ENCODE peak calls at places on chromosomes 13 and 19, in eight cellular contexts. H is AG09309, T is keratinocyte, V is H1, X is WERI-Rb-1, P is A549, A is left ventricle myocardium inferior, C is fibroblast of the aortic adventitia. L is an unnamed sample.

GRCh38 chr19:28184997-28185396 is 1028.0 kb downstream of the UQCRFS1 start:
- DNase-seq in V (no peak), T (no peak), A (no peak), C (peak), P (peak), X (no peak), H (no peak), L (no peak)

GRCh38 chr19:7153008-7153407 is 83.5 kb downstream of the ZNF557 start:
- DNase-seq in A (no peak), X (no peak), T (no peak), P (no peak), H (no peak), C (no peak), V (no peak), L (no peak)

GRCh38 chr13:110382229-110382628 is 75.1 kb downstream of the COL4A2 start:
- DNase-seq in C (peak), H (no peak), X (no peak), V (no peak), A (no peak), T (peak), P (peak), L (no peak)

GRCh38 chr13:50549221-50549942 is 294.1 kb downstream of the DLEU7 start:
- DNase-seq in A (no peak), X (no peak), V (no peak), C (peak), T (no peak), H (no peak), P (no peak), L (no peak)

GRCh38 chr19:43700368-43701015 is 15.4 kb upstream of the IRGC start:
- DNase-seq in P (no peak), A (peak), H (peak), T (peak), C (peak), V (no peak), X (no peak), L (peak)

GRCh38 chr19:13209797-13210775 is 59.9 kb downstream of the IER2 start:
- DNase-seq in H (no peak), P (no peak), V (no peak), T (no peak), A (no peak), C (no peak), X (no peak), L (no peak)

GRCh38 chr13:93227280-93227905 is 786 bp downstream of the GPC6 start:
- DNase-seq in H (peak), V (peak), T (no peak), X (peak), C (peak), A (no peak), P (peak), L (no peak)

GRCh38 chr19:38204728-38205127 is 19.3 kb downstream of the DPF1 start:
- DNase-seq in A (no peak), X (no peak), P (no peak), H (no peak), V (no peak), T (no peak), C (no peak), L (no peak)

GRCh38 chr13:75368167-75368566 is 113.8 kb downstream of the TBC1D4 start:
- DNase-seq in V (no peak), A (no peak), H (peak), X (no peak), T (no peak), P (no peak), C (peak), L (no peak)

GRCh38 chr19:37899453-37899852 is 6.9 kb downstream of the WDR87 start:
- DNase-seq in H (no peak), C (no peak), A (no peak), V (no peak), X (no peak), P (no peak), T (no peak), L (no peak)

GRCh38 chr13:32225494-32225931 is 89.7 kb downstream of the ZAR1L start:
- DNase-seq in C (peak), P (no peak), A (no peak), T (no peak), X (no peak), V (no peak), H (peak), L (no peak)

DNA sequence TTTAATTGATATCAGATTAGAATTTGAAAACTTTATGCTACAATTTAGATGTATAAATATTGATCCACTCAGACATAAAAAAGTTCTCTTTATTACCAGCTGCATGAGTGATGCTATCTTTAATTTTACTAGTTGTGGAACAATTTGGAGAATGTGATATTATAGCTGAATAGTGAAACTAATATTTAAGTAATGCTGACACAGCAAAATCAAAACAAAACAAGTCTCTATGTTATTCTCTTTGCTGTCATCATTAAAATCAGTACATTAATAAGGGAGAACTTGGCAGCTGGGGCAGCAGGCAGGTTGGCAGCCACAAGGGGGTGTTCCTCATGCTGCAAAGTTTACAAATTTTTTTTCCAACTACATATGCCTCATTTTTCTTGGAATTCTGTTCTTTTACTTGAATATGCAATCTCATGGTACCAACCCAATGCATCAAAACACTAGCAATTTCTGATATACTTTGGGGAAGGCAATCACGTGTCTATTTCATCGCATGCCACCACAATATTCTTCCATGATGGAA is 585.3 kb downstream of the FGF9 start:
- DNase-seq in T (no peak), P (no peak), H (no peak), X (no peak), A (no peak), C (no peak), V (no peak), L (no peak)
- TF ChIP-seq CTCF in T (no peak), P (no peak), H (no peak), X (no peak), A (peak), C (no peak), V (peak), L (no peak)

GRCh38 chr13:87678353-87678752 is 7.2 kb downstream of the SLITRK5 start:
- DNase-seq in T (no peak), V (peak), H (no peak), C (no peak), P (no peak), X (no peak), A (no peak), L (no peak)

GRCh38 chr13:87676254-87677042 is 5.3 kb downstream of the SLITRK5 start:
- DNase-seq in P (no peak), T (no peak), X (no peak), V (peak), H (no peak), C (no peak), A (no peak), L (no peak)

GRCh38 chr13:87677043-87677333 is 5.8 kb downstream of the SLITRK5 start:
- DNase-seq in X (no peak), C (no peak), P (no peak), T (no peak), H (no peak), V (no peak), A (no peak), L (peak)

GRCh38 chr13:87677334-87678234 is 6.4 kb downstream of the SLITRK5 start:
- DNase-seq in P (no peak), V (peak), C (no peak), T (no peak), H (no peak), A (no peak), X (peak), L (no peak)

DNA sequence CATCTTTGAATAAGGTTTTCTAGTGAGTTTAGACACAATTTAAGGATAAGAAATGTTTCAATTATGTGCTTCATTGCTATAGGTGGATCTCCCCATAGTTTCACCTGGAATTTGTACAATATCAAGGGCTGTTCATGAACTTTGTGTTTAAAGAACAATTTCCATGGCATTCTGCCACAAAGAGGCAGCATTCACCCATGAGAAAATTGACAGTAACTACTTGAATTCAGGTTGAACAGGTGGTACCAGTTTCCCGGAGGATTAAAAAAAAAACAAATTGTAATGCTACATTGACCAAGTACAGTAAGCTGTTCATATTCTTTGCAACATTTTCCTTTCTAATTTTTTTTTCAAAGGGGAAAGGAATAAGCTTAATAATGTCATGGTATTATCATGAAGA is 9.1 kb downstream of the SLITRK5 start:
- DNase-seq in A (no peak), C (no peak), V (no peak), H (no peak), P (peak), X (peak), T (no peak), L (no peak)
- H3K4me3 ChIP-seq in A (no peak), C (no peak), V (no peak), H (no peak), P (no peak), X (no peak), T (no peak), L (no peak)

GRCh38 chr13:98773921-98774320 is 21.4 kb upstream of the SLC15A1 start:
- DNase-seq in V (no peak), C (no peak), X (no peak), A (no peak), T (no peak), H (no peak), P (no peak), L (peak)

GRCh38 chr13:98769736-98770135 is 17.3 kb upstream of the SLC15A1 start:
- DNase-seq in V (no peak), X (no peak), A (no peak), T (no peak), H (no peak), P (no peak), C (no peak), L (no peak)

GRCh38 chr13:98774776-98775175 is 22.3 kb upstream of the SLC15A1 start:
- DNase-seq in H (no peak), V (no peak), C (no peak), P (no peak), T (no peak), X (no peak), A (no peak), L (peak)

GRCh38 chr13:98773053-98773452 is 20.6 kb upstream of the SLC15A1 start:
- DNase-seq in X (no peak), T (no peak), V (peak), C (no peak), H (no peak), P (no peak), A (no peak), L (no peak)

GRCh38 chr13:98771838-98772611 is 19.6 kb upstream of the SLC15A1 start:
- DNase-seq in X (no peak), H (no peak), T (no peak), C (no peak), P (no peak), A (no peak), V (no peak), L (no peak)
- TF ChIP-seq CTCF in X (no peak), H (no peak), T (no peak), C (no peak), P (no peak), A (no peak), V (no peak), L (no peak)

GRCh38 chr13:61414686-61415664 is 674 bp downstream of the PCDH20 start:
- DNase-seq in V (peak), X (no peak), P (peak), H (no peak), A (peak), C (no peak), T (no peak), L (peak)

GRCh38 chr13:61414136-61414535 is 1.5 kb downstream of the PCDH20 start:
- DNase-seq in C (no peak), V (no peak), T (no peak), P (no peak), X (no peak), A (no peak), H (no peak), L (no peak)

GRCh38 chr13:61417171-61417570 is 1.5 kb upstream of the PCDH20 start:
- DNase-seq in T (no peak), P (no peak), X (no peak), C (no peak), V (no peak), A (no peak), H (no peak), L (no peak)

GRCh38 chr13:61413572-61413971 is 2.1 kb downstream of the PCDH20 start:
- DNase-seq in X (no peak), P (no peak), V (peak), A (no peak), C (no peak), T (no peak), H (no peak), L (peak)

GRCh38 chr13:61415749-61416148 is at the start of gene PCDH20:
- DNase-seq in X (no peak), H (no peak), P (no peak), C (no peak), T (no peak), A (no peak), V (no peak), L (no peak)
- H3K4me3 ChIP-seq in X (no peak), H (no peak), P (peak), C (no peak), T (no peak), A (peak), V (peak), L (no peak)

GRCh38 chr19:863305-863620 is 3.8 kb downstream of the CFD start:
- DNase-seq in X (no peak), C (no peak), A (no peak), V (no peak), H (no peak), P (no peak), T (no peak), L (no peak)

GRCh38 chr19:862529-863304 is 3.3 kb downstream of the CFD start:
- DNase-seq in H (no peak), A (no peak), X (peak), V (peak), C (no peak), T (no peak), P (peak), L (peak)

GRCh38 chr19:861099-861755 is 1.8 kb downstream of the CFD start:
- DNase-seq in P (no peak), H (no peak), A (no peak), T (no peak), V (no peak), C (no peak), X (no peak), L (no peak)

GRCh38 chr19:860481-861098 is 1.1 kb downstream of the CFD start:
- DNase-seq in H (no peak), P (peak), T (no peak), A (peak), C (peak), X (peak), V (no peak), L (peak)

DNA sequence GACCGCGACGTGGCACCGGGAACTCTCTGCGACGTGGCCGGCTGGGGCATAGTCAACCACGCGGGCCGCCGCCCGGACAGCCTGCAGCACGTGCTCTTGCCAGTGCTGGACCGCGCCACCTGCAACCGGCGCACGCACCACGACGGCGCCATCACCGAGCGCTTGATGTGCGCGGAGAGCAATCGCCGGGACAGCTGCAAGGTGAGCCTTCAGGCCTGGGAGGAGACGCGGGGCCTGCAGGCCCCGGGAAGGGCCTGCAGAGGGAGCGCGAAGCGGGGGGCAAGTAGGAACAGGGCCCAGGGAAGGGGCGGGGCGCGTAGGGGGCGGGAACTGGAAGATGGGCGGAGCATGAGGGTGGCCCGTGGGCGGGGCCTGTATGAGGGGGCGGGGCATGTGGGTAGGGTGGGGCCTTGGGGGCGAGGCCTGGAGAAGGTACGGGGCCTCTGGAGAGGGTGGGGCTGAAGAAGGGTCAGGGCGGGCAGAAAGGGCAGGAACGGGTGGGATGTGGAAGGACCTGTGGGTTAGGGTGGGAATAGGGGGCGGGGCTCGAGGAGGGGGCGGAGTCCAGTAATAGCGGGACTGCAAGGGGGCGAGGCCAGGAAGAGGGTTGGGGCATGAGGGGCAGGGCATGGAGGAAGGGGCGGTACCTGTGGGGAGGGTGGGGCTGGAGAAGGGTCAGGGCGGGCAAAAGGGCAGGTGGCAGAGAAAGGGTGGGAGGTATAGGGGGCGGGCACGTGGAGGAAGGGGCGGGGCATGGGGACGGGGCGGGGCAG is 2.5 kb downstream of the CFD start:
- DNase-seq in P (peak), V (peak), C (no peak), X (peak), T (no peak), A (no peak), H (no peak), L (no peak)
- TF ChIP-seq CTCF in P (no peak), V (peak), C (peak), X (no peak), T (peak), A (no peak), H (no peak), L (no peak)

L was measured in lower leg skin.